ENCODE peak calls at places on chromosome 12, in seven cellular contexts. J, M, W, H, T, I and A are unnamed samples.

GRCh38 chr12:1912580-1913376 is 5.7 kb downstream of the CACNA2D4 start:
- DNase-seq in J (peak; percentile 50), M (no peak), W (no peak), H (no peak), T (peak; percentile 22), I (no peak), A (peak; percentile 54)

GRCh38 chr12:76883826-76884225 is 5.0 kb upstream of the CSRP2 start:
- DNase-seq in J (peak; percentile 11), M (peak; percentile 74), W (no peak), H (no peak), T (no peak), I (peak; percentile 77), A (no peak)

GRCh38 chr12:131941987-131942341 is 7.8 kb upstream of the EP400 start:
- DNase-seq in J (no peak), M (no peak), W (no peak), H (no peak), T (no peak), I (no peak), A (no peak)

GRCh38 chr12:132390287-132391076 is 61.1 kb upstream of the GALNT9 start:
- DNase-seq in J (no peak), M (no peak), W (no peak), H (no peak), T (no peak), I (no peak), A (no peak)

GRCh38 chr12:19014243-19014642 is 115.3 kb upstream of the PLEKHA5 start:
- DNase-seq in J (no peak), M (no peak), W (no peak), H (no peak), T (no peak), I (no peak), A (no peak)

GRCh38 chr12:113092478-113093408 is 36.2 kb downstream of the DTX1 start:
- DNase-seq in J (no peak), M (peak; percentile 30), W (peak; percentile 73), H (no peak), T (peak; percentile 57), I (no peak), A (no peak)

GRCh38 chr12:74401966-74402365 is 135.7 kb upstream of the ATXN7L3B start:
- DNase-seq in J (no peak), M (no peak), W (no peak), H (no peak), T (no peak), I (no peak), A (no peak)

GRCh38 chr12:52156757-52157565 is 34.9 kb downstream of the KRT80 start:
- DNase-seq in J (peak; percentile 34), M (peak; percentile 69), W (peak; percentile 83), H (peak; percentile 79), T (peak; percentile 84), I (no peak), A (no peak)

GRCh38 chr12:23880988-23881387 is 68.5 kb downstream of the SOX5 start:
- DNase-seq in J (no peak), M (no peak), W (no peak), H (no peak), T (no peak), I (no peak), A (no peak)

GRCh38 chr12:3092770-3093169 is 15.6 kb downstream of the TSPAN9 start:
- DNase-seq in J (no peak), M (no peak), W (no peak), H (no peak), T (no peak), I (no peak), A (no peak)

GRCh38 chr12:69513297-69513696 is 43.1 kb downstream of the FRS2 start:
- DNase-seq in J (no peak), M (no peak), W (no peak), H (no peak), T (no peak), I (peak; percentile 75), A (no peak)

GRCh38 chr12:43826681-43827458 is 9.0 kb upstream of the TMEM117 start:
- DNase-seq in J (peak; percentile 66), M (no peak), W (no peak), H (no peak), T (no peak), I (peak; percentile 45), A (no peak)

GRCh38 chr12:114657597-114657920 is 26.4 kb downstream of the TBX3 start:
- DNase-seq in J (no peak), M (no peak), W (no peak), H (no peak), T (no peak), I (no peak), A (no peak)

GRCh38 chr12:47547077-47547476 is 158.8 kb downstream of the RPAP3 start:
- DNase-seq in J (peak; percentile 55), M (no peak), W (no peak), H (no peak), T (no peak), I (peak; percentile 54), A (no peak)

GRCh38 chr12:131093971-131094830 is 140.5 kb downstream of the ADGRD1 start:
- DNase-seq in J (no peak), M (no peak), W (peak; percentile 4), H (peak; percentile 9), T (no peak), I (no peak), A (no peak)

GRCh38 chr12:7068240-7068993 is 7.9 kb downstream of the C1S start:
- DNase-seq in J (no peak), M (peak; percentile 48), W (no peak), H (no peak), T (no peak), I (peak; percentile 46), A (no peak)

GRCh38 chr12:94618995-94619695 is 31.2 kb downstream of the TMCC3 start:
- DNase-seq in J (peak; percentile 79), M (no peak), W (no peak), H (no peak), T (no peak), I (peak; percentile 92), A (no peak)

GRCh38 chr12:51941011-51941561 is 10.4 kb upstream of the ACVR1B start:
- DNase-seq in J (peak; percentile 16), M (no peak), W (no peak), H (no peak), T (no peak), I (no peak), A (no peak)

GRCh38 chr12:19576421-19576925 is 137.2 kb downstream of the AEBP2 start:
- DNase-seq in J (no peak), M (no peak), W (no peak), H (no peak), T (no peak), I (no peak), A (no peak)

GRCh38 chr12:82866946-82867345 is 180.2 kb downstream of the TMTC2 start:
- DNase-seq in J (no peak), M (no peak), W (no peak), H (no peak), T (no peak), I (no peak), A (no peak)

GRCh38 chr12:64665506-64665905 is 55.2 kb downstream of the RASSF3 start:
- DNase-seq in J (no peak), M (no peak), W (peak; percentile 56), H (no peak), T (no peak), I (no peak), A (no peak)

GRCh38 chr12:113395119-113395518 is 8.6 kb downstream of the SDS start:
- DNase-seq in J (no peak), M (no peak), W (no peak), H (no peak), T (no peak), I (no peak), A (no peak)

GRCh38 chr12:56591961-56592360 is 38.2 kb downstream of the BAZ2A start:
- DNase-seq in J (peak; percentile 58), M (no peak), W (no peak), H (no peak), T (no peak), I (peak; percentile 42), A (no peak)

GRCh38 chr12:56589783-56590182 is 40.3 kb downstream of the BAZ2A start:
- DNase-seq in J (no peak), M (no peak), W (no peak), H (no peak), T (no peak), I (no peak), A (no peak)

GRCh38 chr12:56593909-56594621 is 36.1 kb downstream of the BAZ2A start:
- DNase-seq in J (peak; percentile 76), M (no peak), W (peak; percentile 43), H (peak; percentile 45), T (peak; percentile 72), I (peak; percentile 72), A (peak; percentile 67)

GRCh38 chr12:56591111-56591510 is 39.0 kb downstream of the BAZ2A start:
- DNase-seq in J (no peak), M (no peak), W (no peak), H (no peak), T (no peak), I (no peak), A (no peak)

DNA sequence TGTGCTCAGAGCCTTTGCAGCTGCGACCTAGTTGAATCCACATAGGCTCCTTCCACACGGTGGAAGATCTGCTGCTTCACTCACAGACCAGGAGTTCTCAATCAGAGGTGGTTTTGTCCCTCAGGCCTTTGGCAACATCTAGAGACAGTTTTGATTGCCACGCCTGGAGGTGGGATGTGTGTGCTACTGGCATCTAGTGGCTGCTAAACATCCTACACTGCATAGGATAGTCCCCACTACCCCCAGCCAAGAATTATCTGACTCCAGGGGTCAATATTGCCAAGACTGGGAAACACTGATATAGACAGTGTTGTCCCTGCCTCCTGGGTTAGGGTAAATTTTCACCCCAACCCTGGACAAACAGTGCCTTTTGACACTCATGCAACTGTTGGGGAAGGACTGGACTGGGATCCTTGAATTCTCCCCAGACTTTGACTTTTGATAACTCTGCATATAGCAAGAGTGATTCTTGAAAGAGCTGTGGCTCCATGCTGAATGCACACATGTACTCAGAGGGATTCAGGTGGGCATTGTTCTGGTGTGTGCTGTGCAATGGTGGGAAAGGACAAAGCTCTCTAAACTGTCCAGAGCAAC is 39.8 kb downstream of the BAZ2A start:
- DNase-seq in J (peak; percentile 31), M (no peak), W (no peak), H (no peak), T (no peak), I (no peak), A (no peak)
- TF ChIP-seq CTCF in J (peak; percentile 64), M (peak; percentile 41), W (no peak), H (no peak), T (no peak), I (no peak), A (no peak)

GRCh38 chr12:8078400-8078799 is 3.7 kb upstream of the NECAP1 start:
- DNase-seq in J (peak; percentile 72), M (no peak), W (peak; percentile 22), H (no peak), T (no peak), I (peak; percentile 73), A (no peak)
- TF ChIP-seq CTCF in J (peak; percentile 79), M (peak; percentile 22), W (no peak), H (no peak), T (no peak), I (peak; percentile 63), A (no peak)

DNA sequence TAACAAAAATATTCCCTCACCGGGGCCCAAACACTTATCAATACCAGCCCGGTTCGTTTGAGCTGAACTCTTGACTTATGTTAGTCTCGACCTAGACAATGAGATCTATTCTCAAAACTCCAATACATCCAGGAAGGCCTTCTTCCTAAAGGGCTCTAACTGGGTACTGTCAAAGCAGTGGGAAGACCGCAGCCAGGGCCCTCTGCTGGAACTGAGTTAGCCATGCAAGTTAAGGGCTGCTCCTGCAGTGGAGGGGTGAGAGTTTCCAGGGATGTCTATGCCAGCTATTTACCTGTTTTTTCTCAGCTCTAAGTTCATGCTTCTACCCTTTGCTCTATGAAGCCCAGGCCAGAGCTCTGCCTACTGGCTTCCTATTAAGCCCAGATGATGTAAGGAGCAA is 348.8 kb downstream of the GXYLT1 start:
- DNase-seq in J (no peak), M (no peak), W (no peak), H (no peak), T (no peak), I (no peak), A (no peak)
- TF ChIP-seq CTCF in J (no peak), M (no peak), W (no peak), H (no peak), T (no peak), I (no peak), A (no peak)

GRCh38 chr12:45215419-45216296 is at the start of gene ANO6:
- DNase-seq in J (peak; percentile 88), M (peak; percentile 89), W (peak; percentile 92), H (peak; percentile 89), T (peak; percentile 88), I (peak; percentile 89), A (peak; percentile 53)
- TF ChIP-seq CTCF in J (peak; percentile 67), M (no peak), W (no peak), H (no peak), T (peak; percentile 15), I (peak; percentile 8), A (no peak)